ENCODE peak calls at places on chromosomes 6 and 20, in eight cellular contexts. E, S, Q, D, N, W, Z and A are unnamed samples.
A peak's percentile ranks its signal among the peaks of the same experiment; 100 is the strongest.

GRCh38 chr6:65787787-65788186 is 80.8 kb upstream of the EYS start:
- DNase-seq in E (no peak), S (no peak), Q (no peak), D (no peak), N (no peak), W (no peak), Z (no peak), A (no peak)

GRCh38 chr20:58612021-58612700 is 38.9 kb upstream of the STX16 start:
- DNase-seq in E (no peak), S (peak; percentile 27), Q (no peak), D (peak; percentile 53), N (no peak), W (no peak), Z (no peak), A (no peak)

GRCh38 chr6:87881342-87881895 is 166.2 kb upstream of the SPACA1 start:
- DNase-seq in E (no peak), S (no peak), Q (no peak), D (no peak), N (no peak), W (no peak), Z (no peak), A (no peak)

GRCh38 chr6:116518621-116519020 is 7.2 kb downstream of the CALHM5 start:
- DNase-seq in E (no peak), S (no peak), Q (no peak), D (no peak), N (no peak), W (no peak), Z (no peak), A (no peak)

GRCh38 chr6:119090256-119090655 is 11.8 kb upstream of the FAM184A start:
- DNase-seq in E (no peak), S (no peak), Q (no peak), D (peak; percentile 14), N (no peak), W (no peak), Z (no peak), A (no peak)

GRCh38 chr20:43680976-43681375 is 14.1 kb downstream of the MYBL2 start:
- DNase-seq in E (peak; percentile 53), S (no peak), Q (no peak), D (no peak), N (no peak), W (no peak), Z (no peak), A (no peak)

GRCh38 chr6:155313602-155314091 is 637 bp downstream of the TFB1M start:
- DNase-seq in E (no peak), S (peak; percentile 60), Q (no peak), D (peak; percentile 14), N (peak; percentile 43), W (no peak), Z (no peak), A (no peak)

GRCh38 chr6:156434795-156435190 is 342.4 kb upstream of the ARID1B start:
- DNase-seq in E (no peak), S (no peak), Q (no peak), D (no peak), N (no peak), W (no peak), Z (no peak), A (no peak)

GRCh38 chr6:130864344-130864743 is 37.1 kb downstream of the SMLR1 start:
- DNase-seq in E (no peak), S (no peak), Q (no peak), D (no peak), N (no peak), W (no peak), Z (no peak), A (no peak)

GRCh38 chr6:128335963-128336362 is 184.4 kb downstream of the PTPRK start:
- DNase-seq in E (no peak), S (no peak), Q (no peak), D (no peak), N (no peak), W (no peak), Z (no peak), A (no peak)

GRCh38 chr20:37781626-37782025 is 87.8 kb downstream of the CTNNBL1 start:
- DNase-seq in E (no peak), S (peak; percentile 36), Q (no peak), D (no peak), N (no peak), W (no peak), Z (no peak), A (no peak)

GRCh38 chr20:58647814-58648501 is 3.1 kb upstream of the STX16 start:
- DNase-seq in E (peak; percentile 62), S (no peak), Q (no peak), D (peak; percentile 75), N (peak; percentile 93), W (no peak), Z (no peak), A (peak; percentile 2)

GRCh38 chr6:53741417-53741816 is 53.4 kb upstream of the LRRC1 start:
- DNase-seq in E (no peak), S (peak; percentile 66), Q (no peak), D (no peak), N (no peak), W (no peak), Z (peak; percentile 45), A (no peak)

GRCh38 chr6:131103869-131104268 is 31.4 kb upstream of the AKAP7 start:
- DNase-seq in E (no peak), S (no peak), Q (no peak), D (no peak), N (no peak), W (no peak), Z (no peak), A (no peak)

GRCh38 chr6:148501178-148501590 is 158.5 kb downstream of the SASH1 start:
- DNase-seq in E (peak; percentile 95), S (no peak), Q (no peak), D (peak; percentile 95), N (peak; percentile 99), W (no peak), Z (no peak), A (no peak)

GRCh38 chr20:58571942-58572666 is 56.9 kb upstream of the APCDD1L start:
- DNase-seq in E (no peak), S (no peak), Q (no peak), D (peak; percentile 14), N (peak; percentile 74), W (no peak), Z (no peak), A (no peak)

GRCh38 chr6:169689247-169689646 is 12.6 kb downstream of the WDR27 start:
- DNase-seq in E (peak; percentile 70), S (no peak), Q (no peak), D (peak; percentile 48), N (peak; percentile 98), W (no peak), Z (no peak), A (no peak)

GRCh38 chr20:5203380-5203779 is 76.6 kb downstream of the CDS2 start:
- DNase-seq in E (no peak), S (no peak), Q (no peak), D (no peak), N (no peak), W (no peak), Z (no peak), A (no peak)

GRCh38 chr20:48025061-48025515 is 239.8 kb upstream of the SULF2 start:
- DNase-seq in E (peak; percentile 89), S (no peak), Q (no peak), D (peak; percentile 88), N (peak; percentile 98), W (no peak), Z (no peak), A (peak; percentile 59)

GRCh38 chr6:3124667-3125066 is 6.2 kb downstream of the BPHL start:
- DNase-seq in E (no peak), S (no peak), Q (no peak), D (no peak), N (no peak), W (no peak), Z (no peak), A (no peak)

GRCh38 chr6:42510795-42511194 is 53.0 kb upstream of the UBR2 start:
- DNase-seq in E (no peak), S (no peak), Q (no peak), D (no peak), N (no peak), W (no peak), Z (no peak), A (no peak)